ENCODE peak calls at places on chromosomes 3 and 15, in ten cellular contexts. One of them, this sample, is unnamed.

GRCh38 chr3:67458406-67458805 is 196.0 kb downstream of the SUCLG2 start:
- DNase-seq in AG10803: no peak
- DNase-seq in ovary: no peak
- DNase-seq in GM12892: no peak
- DNase-seq in right atrium auricular region: no peak
- DNase-seq in NCI-H2029 treated with DMSO at 0.1 percent for 48 hours: no peak
- DNase-seq in skeletal muscle cell: no peak
- DNase-seq in left cardiac atrium: no peak
- DNase-seq in activated CD4-positive, alpha-beta T cell treated with anti-CD3 and anti-CD28 coated beads for 24 hours: no peak
- DNase-seq in BE2C: no peak
- DNase-seq in this sample: no peak

GRCh38 chr3:144324061-144324460 is 352.4 kb downstream of the DIPK2A start:
- DNase-seq in AG10803: no peak
- DNase-seq in ovary: no peak
- DNase-seq in GM12892: no peak
- DNase-seq in right atrium auricular region: no peak
- DNase-seq in NCI-H2029 treated with DMSO at 0.1 percent for 48 hours: no peak
- DNase-seq in skeletal muscle cell: no peak
- DNase-seq in left cardiac atrium: no peak
- DNase-seq in activated CD4-positive, alpha-beta T cell treated with anti-CD3 and anti-CD28 coated beads for 24 hours: no peak
- DNase-seq in BE2C: no peak
- DNase-seq in this sample: no peak

GRCh38 chr15:73691398-73691797 is 7.2 kb downstream of the CD276 start:
- DNase-seq in AG10803: peak; percentile 79
- DNase-seq in ovary: no peak
- DNase-seq in GM12892: no peak
- DNase-seq in right atrium auricular region: peak; percentile 88
- DNase-seq in NCI-H2029 treated with DMSO at 0.1 percent for 48 hours: no peak
- DNase-seq in skeletal muscle cell: peak; percentile 45
- DNase-seq in left cardiac atrium: peak; percentile 81
- DNase-seq in activated CD4-positive, alpha-beta T cell treated with anti-CD3 and anti-CD28 coated beads for 24 hours: no peak
- DNase-seq in BE2C: peak; percentile 74
- DNase-seq in this sample: no peak

GRCh38 chr3:182259579-182259978 is 533.7 kb upstream of the ATP11B start:
- DNase-seq in AG10803: no peak
- DNase-seq in ovary: peak; percentile 32
- DNase-seq in GM12892: no peak
- DNase-seq in right atrium auricular region: no peak
- DNase-seq in NCI-H2029 treated with DMSO at 0.1 percent for 48 hours: no peak
- DNase-seq in skeletal muscle cell: no peak
- DNase-seq in left cardiac atrium: peak; percentile 39
- DNase-seq in activated CD4-positive, alpha-beta T cell treated with anti-CD3 and anti-CD28 coated beads for 24 hours: no peak
- DNase-seq in BE2C: peak; percentile 53
- DNase-seq in this sample: no peak

GRCh38 chr3:36895488-36896409 is 49.1 kb downstream of the TRANK1 start:
- DNase-seq in AG10803: peak; percentile 9
- DNase-seq in ovary: no peak
- DNase-seq in GM12892: no peak
- DNase-seq in right atrium auricular region: no peak
- DNase-seq in NCI-H2029 treated with DMSO at 0.1 percent for 48 hours: no peak
- DNase-seq in skeletal muscle cell: no peak
- DNase-seq in left cardiac atrium: no peak
- DNase-seq in activated CD4-positive, alpha-beta T cell treated with anti-CD3 and anti-CD28 coated beads for 24 hours: no peak
- DNase-seq in BE2C: no peak
- DNase-seq in this sample: no peak

GRCh38 chr3:10395671-10396070 is 74.8 kb upstream of the SEC13 start:
- DNase-seq in AG10803: no peak
- DNase-seq in ovary: no peak
- DNase-seq in GM12892: no peak
- DNase-seq in right atrium auricular region: no peak
- DNase-seq in NCI-H2029 treated with DMSO at 0.1 percent for 48 hours: no peak
- DNase-seq in skeletal muscle cell: no peak
- DNase-seq in left cardiac atrium: no peak
- DNase-seq in activated CD4-positive, alpha-beta T cell treated with anti-CD3 and anti-CD28 coated beads for 24 hours: no peak
- DNase-seq in BE2C: no peak
- DNase-seq in this sample: no peak

GRCh38 chr15:101359365-101359947 is 64.4 kb upstream of the SNRPA1 start:
- DNase-seq in AG10803: no peak
- DNase-seq in ovary: no peak
- DNase-seq in GM12892: no peak
- DNase-seq in right atrium auricular region: no peak
- DNase-seq in NCI-H2029 treated with DMSO at 0.1 percent for 48 hours: no peak
- DNase-seq in skeletal muscle cell: no peak
- DNase-seq in left cardiac atrium: no peak
- DNase-seq in activated CD4-positive, alpha-beta T cell treated with anti-CD3 and anti-CD28 coated beads for 24 hours: no peak
- DNase-seq in BE2C: no peak
- DNase-seq in this sample: no peak

GRCh38 chr15:58980351-58980939 is 7.0 kb upstream of the RNF111 start:
- DNase-seq in AG10803: peak; percentile 49
- DNase-seq in ovary: no peak
- DNase-seq in GM12892: no peak
- DNase-seq in right atrium auricular region: no peak
- DNase-seq in NCI-H2029 treated with DMSO at 0.1 percent for 48 hours: peak; percentile 5
- DNase-seq in skeletal muscle cell: no peak
- DNase-seq in left cardiac atrium: no peak
- DNase-seq in activated CD4-positive, alpha-beta T cell treated with anti-CD3 and anti-CD28 coated beads for 24 hours: no peak
- DNase-seq in BE2C: no peak
- DNase-seq in this sample: no peak

GRCh38 chr15:78977091-78977571 is 32.3 kb upstream of the CTSH start:
- DNase-seq in AG10803: no peak
- DNase-seq in ovary: no peak
- DNase-seq in GM12892: peak; percentile 59
- DNase-seq in right atrium auricular region: no peak
- DNase-seq in NCI-H2029 treated with DMSO at 0.1 percent for 48 hours: no peak
- DNase-seq in skeletal muscle cell: no peak
- DNase-seq in left cardiac atrium: no peak
- DNase-seq in activated CD4-positive, alpha-beta T cell treated with anti-CD3 and anti-CD28 coated beads for 24 hours: no peak
- DNase-seq in BE2C: no peak
- DNase-seq in this sample: no peak

GRCh38 chr3:120678331-120678845 is 3.7 kb downstream of the HGD start:
- DNase-seq in AG10803: peak; percentile 72
- DNase-seq in ovary: peak; percentile 60
- DNase-seq in GM12892: no peak
- DNase-seq in right atrium auricular region: peak; percentile 64
- DNase-seq in NCI-H2029 treated with DMSO at 0.1 percent for 48 hours: no peak
- DNase-seq in skeletal muscle cell: peak; percentile 90
- DNase-seq in left cardiac atrium: peak; percentile 27
- DNase-seq in activated CD4-positive, alpha-beta T cell treated with anti-CD3 and anti-CD28 coated beads for 24 hours: no peak
- DNase-seq in BE2C: peak; percentile 11
- DNase-seq in this sample: no peak

GRCh38 chr3:16134173-16134928 is 40.1 kb upstream of the GALNT15 start:
- DNase-seq in AG10803: peak; percentile 34
- DNase-seq in ovary: no peak
- DNase-seq in GM12892: no peak
- DNase-seq in right atrium auricular region: no peak
- DNase-seq in NCI-H2029 treated with DMSO at 0.1 percent for 48 hours: no peak
- DNase-seq in skeletal muscle cell: no peak
- DNase-seq in left cardiac atrium: no peak
- DNase-seq in activated CD4-positive, alpha-beta T cell treated with anti-CD3 and anti-CD28 coated beads for 24 hours: no peak
- DNase-seq in BE2C: no peak
- DNase-seq in this sample: no peak

GRCh38 chr3:177960014-177960413 is 576.2 kb upstream of the KCNMB2 start:
- DNase-seq in AG10803: peak; percentile 43
- DNase-seq in ovary: no peak
- DNase-seq in GM12892: no peak
- DNase-seq in right atrium auricular region: no peak
- DNase-seq in NCI-H2029 treated with DMSO at 0.1 percent for 48 hours: no peak
- DNase-seq in skeletal muscle cell: peak; percentile 71
- DNase-seq in left cardiac atrium: no peak
- DNase-seq in activated CD4-positive, alpha-beta T cell treated with anti-CD3 and anti-CD28 coated beads for 24 hours: no peak
- DNase-seq in BE2C: no peak
- DNase-seq in this sample: no peak

GRCh38 chr3:13042127-13042931 is 30.9 kb downstream of the IQSEC1 start:
- DNase-seq in AG10803: no peak
- DNase-seq in ovary: peak; percentile 53
- DNase-seq in GM12892: no peak
- DNase-seq in right atrium auricular region: no peak
- DNase-seq in NCI-H2029 treated with DMSO at 0.1 percent for 48 hours: no peak
- DNase-seq in skeletal muscle cell: no peak
- DNase-seq in left cardiac atrium: no peak
- DNase-seq in activated CD4-positive, alpha-beta T cell treated with anti-CD3 and anti-CD28 coated beads for 24 hours: no peak
- DNase-seq in BE2C: peak; percentile 47
- DNase-seq in this sample: no peak